ENCODE peak calls at places on chromosomes 4 and X, in five cellular contexts. A, O, I, V and T are unnamed samples.

GRCh38 chr4:87856816-87857215 is 24.0 kb downstream of the MEPE start:
- DNase-seq in A (no peak), O (no peak), I (no peak), V (no peak), T (no peak)

GRCh38 chr4:48898733-48899431 is 7.7 kb downstream of the OCIAD2 start:
- DNase-seq in A (no peak), O (no peak), I (no peak), V (no peak), T (no peak)

GRCh38 chr4:133865606-133866327 is 335.8 kb downstream of the PABPC4L start:
- DNase-seq in A (no peak), O (peak), I (no peak), V (no peak), T (peak)

GRCh38 chr4:82638479-82638878 is 76.7 kb upstream of the TMEM150C start:
- DNase-seq in A (no peak), O (no peak), I (no peak), V (no peak), T (no peak)

GRCh38 chr4:139603576-139604387 is 47.8 kb upstream of the SETD7 start:
- DNase-seq in A (peak), O (no peak), I (no peak), V (peak), T (peak)

GRCh38 chr4:101288365-101289145 is 58.8 kb downstream of the PPP3CA start:
- DNase-seq in A (no peak), O (no peak), I (no peak), V (no peak), T (no peak)

GRCh38 chr4:116400480-116400879 is 684.9 kb downstream of the TRAM1L1 start:
- DNase-seq in A (no peak), O (no peak), I (no peak), V (no peak), T (peak)

GRCh38 chrX:150693782-150694574 is 782 bp downstream of the MTMR1 start:
- DNase-seq in A (peak), O (peak), I (peak), V (peak), T (peak)

GRCh38 chr4:8866421-8866820 is 5.2 kb downstream of the HMX1 start:
- DNase-seq in A (no peak), O (no peak), I (no peak), V (no peak), T (no peak)

GRCh38 chrX:32269877-32270276 is 941.5 kb downstream of the DMD start:
- DNase-seq in A (no peak), O (no peak), I (no peak), V (no peak), T (no peak)

GRCh38 chrX:148459343-148459742 is 41.1 kb upstream of the AFF2 start:
- DNase-seq in A (no peak), O (no peak), I (no peak), V (no peak), T (no peak)

GRCh38 chrX:106726485-106727437 is at the start of gene RNF128:
- DNase-seq in A (peak), O (no peak), I (peak), V (peak), T (peak)

GRCh38 chr4:139642364-139642763 is 23.3 kb upstream of the MGST2 start:
- DNase-seq in A (no peak), O (no peak), I (no peak), V (no peak), T (peak)

GRCh38 chrX:93322110-93322509 is 351.3 kb downstream of the NAP1L3 start:
- DNase-seq in A (no peak), O (no peak), I (no peak), V (no peak), T (no peak)

GRCh38 chr4:169256856-169257756 is 13.7 kb downstream of the SH3RF1 start:
- DNase-seq in A (no peak), O (no peak), I (no peak), V (no peak), T (no peak)

GRCh38 chr4:170198742-170199141 is 109.0 kb upstream of the AADAT start:
- DNase-seq in A (peak), O (no peak), I (no peak), V (no peak), T (no peak)

GRCh38 chr4:3640587-3640962 is 108.4 kb upstream of the LRPAP1 start:
- DNase-seq in A (no peak), O (no peak), I (no peak), V (no peak), T (peak)

GRCh38 chr4:25107827-25108516 is 52.3 kb downstream of the SEPSECS start:
- DNase-seq in A (peak), O (no peak), I (peak), V (peak), T (peak)

GRCh38 chr4:169800541-169800940 is 42.8 kb upstream of the HPF1 start:
- DNase-seq in A (no peak), O (no peak), I (no peak), V (no peak), T (no peak)

GRCh38 chr4:124427095-124427767 is 285.3 kb downstream of the ANKRD50 start:
- DNase-seq in A (no peak), O (no peak), I (no peak), V (peak), T (no peak)

GRCh38 chr4:90943311-90943710 is 816.1 kb downstream of the CCSER1 start:
- DNase-seq in A (no peak), O (no peak), I (no peak), V (no peak), T (no peak)

GRCh38 chr4:78610546-78611214 is 59.1 kb downstream of the ANXA3 start:
- DNase-seq in A (no peak), O (no peak), I (no peak), V (no peak), T (peak)

GRCh38 chrX:110162131-110162530 is 155.8 kb downstream of the AMMECR1 start:
- DNase-seq in A (no peak), O (no peak), I (no peak), V (no peak), T (no peak)

GRCh38 chr4:52059372-52059771 is 8.3 kb downstream of the SPATA18 start:
- DNase-seq in A (no peak), O (no peak), I (no peak), V (peak), T (peak)

GRCh38 chrX:103586314-103586646 is 965 bp downstream of the TCEAL4 start:
- DNase-seq in A (no peak), O (no peak), I (peak), V (no peak), T (no peak)

GRCh38 chrX:13376857-13377441 is 57.1 kb upstream of the ATXN3L start:
- DNase-seq in A (peak), O (peak), I (no peak), V (peak), T (peak)

GRCh38 chrX:13092455-13092941 is 48.1 kb upstream of the FAM9C start:
- DNase-seq in A (no peak), O (no peak), I (peak), V (peak), T (no peak)

GRCh38 chr4:1758306-1759121 is 34.6 kb upstream of the FGFR3 start:
- DNase-seq in A (no peak), O (no peak), I (no peak), V (no peak), T (no peak)